ENCODE peak calls at places on chromosomes 1 and 21, in ten cellular contexts. B is left ventricle myocardium inferior; L is psoas muscle; X is K562; W is body of pancreas; N is sigmoid colon; Q is heart right ventricle; T is RWPE1; O is naive thymus-derived CD4-positive, alpha-beta T cell; Y is endodermal cell. I is an unnamed sample.

GRCh38 chr21:27043377-27043776 is 76.5 kb upstream of the ADAMTS5 start:
- DNase-seq in L (no peak), B (no peak), Y (no peak), T (no peak), W (no peak), Q (no peak), O (no peak), N (no peak), X (no peak), I (no peak)

GRCh38 chr1:115313173-115313572 is 24.9 kb downstream of the NGF start:
- DNase-seq in X (no peak), B (no peak), Q (no peak), L (no peak), Y (no peak), N (no peak), T (no peak), W (no peak), O (no peak), I (no peak)

GRCh38 chr1:168422203-168422848 is 121.5 kb downstream of the XCL2 start:
- DNase-seq in O (no peak), L (no peak), W (no peak), X (no peak), Q (no peak), N (no peak), B (no peak), Y (peak), T (no peak), I (no peak)

GRCh38 chr1:59828160-59828559 is 13.4 kb downstream of the HOOK1 start:
- DNase-seq in L (no peak), T (no peak), O (no peak), W (no peak), N (no peak), B (no peak), Q (no peak), X (no peak), Y (no peak), I (no peak)

GRCh38 chr21:26934383-26934782 is 32.5 kb downstream of the ADAMTS5 start:
- DNase-seq in W (no peak), N (no peak), Y (no peak), O (no peak), L (no peak), Q (no peak), X (no peak), T (no peak), B (no peak), I (no peak)

GRCh38 chr1:22662318-22662717 is 9.3 kb downstream of the C1QB start:
- DNase-seq in N (no peak), Y (peak), T (peak), W (no peak), Q (no peak), L (no peak), O (no peak), X (peak), B (peak), I (no peak)

GRCh38 chr1:163163861-163164582 is 38.7 kb downstream of the RGS5 start:
- DNase-seq in O (no peak), L (no peak), N (no peak), X (no peak), Y (no peak), W (no peak), B (no peak), Q (no peak), T (no peak), I (no peak)

GRCh38 chr1:26730695-26731094 is 34.9 kb downstream of the ARID1A start:
- DNase-seq in Y (no peak), B (no peak), T (no peak), X (no peak), L (no peak), W (no peak), O (no peak), Q (no peak), N (no peak), I (no peak)

GRCh38 chr1:189851806-189852367 is 625.8 kb downstream of the BRINP3 start:
- DNase-seq in O (no peak), W (no peak), Q (no peak), Y (no peak), N (no peak), T (no peak), B (no peak), X (no peak), L (no peak), I (no peak)

GRCh38 chr1:45037456-45037855 is 25.4 kb downstream of the UROD start:
- DNase-seq in W (no peak), B (no peak), X (peak), L (no peak), Q (no peak), O (no peak), Y (no peak), N (no peak), T (no peak), I (no peak)

GRCh38 chr1:117146570-117147340 is 25.2 kb upstream of the TRIM45 start:
- DNase-seq in L (no peak), T (peak), B (no peak), Q (no peak), W (no peak), O (no peak), N (no peak), Y (peak), X (no peak), I (no peak)

GRCh38 chr1:92804721-92805169 is 19.8 kb upstream of the EVI5 start:
- DNase-seq in L (peak), T (peak), N (peak), Y (peak), O (peak), B (peak), W (peak), Q (peak), X (peak), I (peak)

GRCh38 chr1:166489356-166489669 is 322.5 kb upstream of the FAM78B start:
- DNase-seq in L (no peak), Y (no peak), X (no peak), N (no peak), W (no peak), B (no peak), T (no peak), Q (no peak), O (no peak), I (no peak)

GRCh38 chr1:28889357-28889756 is 25.0 kb upstream of the EPB41 start:
- DNase-seq in N (no peak), T (no peak), B (no peak), Y (no peak), W (no peak), L (no peak), X (no peak), Q (no peak), O (no peak), I (no peak)

GRCh38 chr1:42886800-42887199 is 40.4 kb downstream of the ZNF691 start:
- DNase-seq in L (no peak), B (no peak), Q (no peak), T (no peak), Y (no peak), N (no peak), W (no peak), X (no peak), O (no peak), I (no peak)

GRCh38 chr21:34510148-34511142 is 1.6 kb downstream of the KCNE1 start:
- DNase-seq in L (peak), Y (peak), T (no peak), W (peak), X (peak), Q (peak), B (peak), O (no peak), N (peak), I (peak)

GRCh38 chr1:25569599-25570458 is 26.4 kb downstream of the LDLRAP1 start:
- DNase-seq in Y (peak), T (no peak), B (no peak), O (no peak), W (no peak), L (no peak), N (no peak), Q (no peak), X (peak), I (no peak)

GRCh38 chr1:113660053-113660452 is 99.2 kb downstream of the PHTF1 start:
- DNase-seq in W (no peak), X (peak), T (no peak), Y (no peak), B (no peak), L (no peak), Q (no peak), O (no peak), N (no peak), I (no peak)

GRCh38 chr1:95012389-95012788 is 60.4 kb downstream of the ALG14 start:
- DNase-seq in L (no peak), O (no peak), T (no peak), Q (no peak), W (no peak), Y (no peak), N (no peak), X (no peak), B (no peak), I (peak)

GRCh38 chr1:195590649-195591048 is 1017.6 kb downstream of the KCNT2 start:
- DNase-seq in O (no peak), W (no peak), N (no peak), X (no peak), L (no peak), B (no peak), T (no peak), Y (no peak), Q (no peak), I (no peak)

GRCh38 chr1:158972841-158973240 is 36.9 kb upstream of the IFI16 start:
- DNase-seq in O (no peak), T (no peak), X (no peak), B (no peak), W (no peak), N (no peak), Q (no peak), Y (peak), L (no peak), I (peak)

GRCh38 chr1:54347955-54348699 is 58.1 kb downstream of the SSBP3 start:
- DNase-seq in Y (no peak), L (no peak), B (no peak), O (no peak), N (no peak), X (no peak), W (peak), Q (no peak), T (no peak), I (no peak)

GRCh38 chr1:63912643-63913042 is 138.8 kb downstream of the ROR1 start:
- DNase-seq in Y (peak), O (no peak), B (no peak), L (no peak), W (no peak), T (no peak), X (no peak), Q (no peak), N (no peak), I (no peak)

GRCh38 chr1:176786274-176786673 is 323.3 kb downstream of the PAPPA2 start:
- DNase-seq in L (no peak), B (no peak), X (no peak), Q (no peak), T (no peak), W (no peak), Y (peak), N (no peak), O (no peak), I (no peak)

GRCh38 chr1:73180661-73181540 is 898.6 kb upstream of the NEGR1 start:
- DNase-seq in Q (no peak), W (no peak), X (no peak), L (no peak), N (peak), B (no peak), Y (peak), O (no peak), T (no peak), I (no peak)

DNA sequence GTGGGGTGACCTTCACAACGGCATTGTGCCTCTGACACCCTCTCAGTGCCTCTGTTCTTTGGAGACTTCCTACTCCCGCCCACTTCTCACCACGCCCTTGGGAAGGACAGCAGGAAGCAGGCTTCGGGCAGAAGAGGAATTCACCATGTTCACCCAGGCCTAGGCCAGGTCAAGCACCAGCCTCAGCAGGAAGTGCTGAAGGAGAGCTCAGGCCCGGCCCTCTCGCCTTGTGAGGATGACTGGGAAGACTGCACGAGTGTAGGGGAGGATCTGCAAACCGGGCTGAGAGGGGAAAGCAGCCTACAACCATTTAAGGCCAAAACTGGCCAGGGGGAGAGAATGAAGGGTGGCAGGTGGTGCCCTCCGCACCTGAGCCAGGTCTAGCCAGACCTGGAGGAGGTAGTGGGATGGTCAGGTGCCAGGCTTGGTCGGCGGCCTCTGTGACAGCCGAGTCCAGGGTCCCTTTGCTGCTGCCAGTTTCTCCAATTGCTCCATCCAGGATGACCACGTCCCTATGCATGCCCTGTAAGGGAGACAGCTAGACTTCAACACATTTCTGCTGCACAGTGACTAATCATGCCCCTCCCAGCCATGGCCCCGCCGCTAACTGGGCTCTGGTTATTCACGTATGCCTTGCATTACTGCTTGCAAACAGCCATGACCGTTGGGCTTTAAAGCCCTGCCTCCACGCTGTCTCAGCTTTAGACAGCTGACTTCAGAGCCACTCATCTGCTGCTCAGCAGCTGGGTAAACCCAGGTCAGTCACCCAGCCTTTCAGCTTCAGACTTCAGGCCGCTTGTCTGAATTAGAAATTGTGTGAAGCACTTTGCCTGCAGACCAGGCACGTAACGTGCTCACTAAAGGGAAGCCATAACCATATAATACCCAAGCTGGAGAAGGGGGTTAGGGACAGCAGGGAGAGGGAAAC is 8.9 kb downstream of the MRTO4 start:
- DNase-seq in N (no peak), Y (no peak), X (peak), Q (no peak), B (no peak), W (peak), O (no peak), T (peak), L (no peak), I (no peak)
- H3K27ac ChIP-seq in N (no peak), Y (no peak), X (peak), Q (no peak), B (no peak), W (no peak), O (no peak), T (peak), L (no peak), I (peak)

GRCh38 chr1:224784606-224785328 is 144.7 kb upstream of the DNAH14 start:
- DNase-seq in T (no peak), W (no peak), B (no peak), Q (no peak), O (no peak), L (no peak), Y (no peak), X (no peak), N (no peak), I (no peak)
- H3K27ac ChIP-seq in T (no peak), W (no peak), B (no peak), Q (no peak), O (no peak), L (no peak), Y (no peak), X (no peak), N (no peak), I (no peak)

GRCh38 chr21:31517664-31518402 is 141.7 kb upstream of the SOD1 start:
- DNase-seq in B (no peak), N (no peak), W (no peak), T (no peak), X (no peak), L (no peak), Y (no peak), Q (no peak), O (no peak), I (no peak)

GRCh38 chr21:31521515-31521914 is 138.0 kb upstream of the SOD1 start:
- DNase-seq in Y (no peak), X (no peak), N (no peak), B (no peak), Q (no peak), T (no peak), O (no peak), L (no peak), W (no peak), I (no peak)

GRCh38 chr21:31515253-31515652 is 144.2 kb upstream of the SOD1 start:
- DNase-seq in B (no peak), X (no peak), L (no peak), W (no peak), T (no peak), Y (no peak), N (no peak), Q (no peak), O (no peak), I (no peak)

GRCh38 chr21:31520506-31521163 is 138.9 kb upstream of the SOD1 start:
- DNase-seq in N (no peak), T (no peak), X (no peak), B (no peak), W (no peak), Y (no peak), L (no peak), O (no peak), Q (no peak), I (no peak)

GRCh38 chr21:31518580-31518979 is 140.9 kb upstream of the SOD1 start:
- DNase-seq in Y (no peak), N (no peak), O (no peak), Q (no peak), X (no peak), W (no peak), L (no peak), B (no peak), T (no peak), I (no peak)
- H3K27ac ChIP-seq in Y (no peak), N (no peak), O (no peak), Q (no peak), X (no peak), W (no peak), L (no peak), B (no peak), T (no peak), I (no peak)

DNA sequence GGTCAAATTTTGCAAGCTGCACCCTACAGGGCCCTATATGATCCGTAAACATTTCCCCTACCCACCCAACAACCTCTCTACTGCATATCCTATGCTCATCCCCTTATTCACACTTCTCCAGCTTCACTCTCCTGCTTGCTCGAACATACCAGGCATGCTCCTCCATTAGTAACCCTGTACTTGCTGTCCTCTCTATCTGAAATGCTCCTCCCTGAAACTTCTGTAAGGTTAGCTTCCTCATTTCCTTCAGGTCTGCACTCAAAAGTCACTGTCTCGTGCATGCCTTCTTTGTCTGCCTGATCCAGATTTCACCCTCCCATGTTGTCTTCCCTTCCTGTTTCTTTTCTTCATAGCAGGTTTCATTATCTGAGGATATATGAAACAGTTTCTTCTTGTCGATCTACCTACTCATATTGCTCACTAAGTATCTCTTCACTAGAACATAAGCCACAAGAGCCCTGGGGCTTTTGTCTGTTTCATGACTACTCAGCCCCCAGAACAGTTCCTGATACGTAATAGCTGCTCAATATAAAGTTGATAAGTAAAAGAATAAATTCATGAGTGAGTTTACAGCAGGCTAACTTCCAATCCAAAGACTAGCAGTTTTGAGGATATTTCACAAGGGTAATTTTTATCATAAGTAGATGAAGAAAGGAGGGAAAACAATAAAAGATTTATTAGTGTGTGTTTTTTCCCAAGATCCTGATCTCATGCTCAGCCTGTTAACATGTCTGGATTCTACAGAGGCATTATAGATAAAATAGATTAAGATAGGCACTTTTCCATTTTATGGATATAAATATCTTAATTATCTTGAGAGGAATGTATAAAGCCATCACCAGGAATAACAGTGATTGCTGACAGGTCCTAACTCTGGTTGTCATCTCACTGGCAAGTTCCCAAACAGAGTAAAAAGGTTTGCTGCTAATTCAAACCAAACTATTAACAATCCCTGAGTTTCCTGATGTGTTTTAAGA is 392.5 kb upstream of the ESRRG start:
- DNase-seq in B (no peak), Q (no peak), X (no peak), N (no peak), L (no peak), W (no peak), Y (no peak), T (no peak), O (no peak), I (no peak)
- H3K27ac ChIP-seq in B (no peak), Q (no peak), X (no peak), N (no peak), L (no peak), W (no peak), Y (no peak), T (no peak), O (no peak), I (no peak)

DNA sequence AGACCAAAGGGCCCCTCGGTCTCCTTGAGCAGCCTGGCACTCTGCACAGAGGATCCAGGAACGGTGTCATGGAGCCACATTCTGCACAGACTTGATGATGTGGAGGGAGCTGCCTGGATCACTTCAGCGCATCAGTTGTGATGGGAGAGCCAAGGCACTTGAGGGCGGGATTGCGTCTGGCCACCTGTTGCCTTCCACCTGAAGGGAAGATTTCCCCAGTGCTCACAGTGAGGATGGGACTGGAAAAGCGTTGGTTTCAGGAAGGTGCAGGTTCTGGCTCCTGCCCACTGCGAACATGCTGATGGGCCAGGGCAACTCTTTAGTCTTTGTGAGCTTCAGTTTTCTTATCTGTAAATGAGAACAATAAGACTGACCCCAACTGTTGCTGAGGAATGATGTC is 2.6 kb downstream of the RER1 start:
- DNase-seq in L (no peak), T (no peak), O (no peak), Q (no peak), W (no peak), Y (no peak), X (no peak), N (no peak), B (no peak), I (no peak)
- H3K27ac ChIP-seq in L (no peak), T (peak), O (peak), Q (no peak), W (peak), Y (no peak), X (no peak), N (no peak), B (no peak), I (no peak)

DNA sequence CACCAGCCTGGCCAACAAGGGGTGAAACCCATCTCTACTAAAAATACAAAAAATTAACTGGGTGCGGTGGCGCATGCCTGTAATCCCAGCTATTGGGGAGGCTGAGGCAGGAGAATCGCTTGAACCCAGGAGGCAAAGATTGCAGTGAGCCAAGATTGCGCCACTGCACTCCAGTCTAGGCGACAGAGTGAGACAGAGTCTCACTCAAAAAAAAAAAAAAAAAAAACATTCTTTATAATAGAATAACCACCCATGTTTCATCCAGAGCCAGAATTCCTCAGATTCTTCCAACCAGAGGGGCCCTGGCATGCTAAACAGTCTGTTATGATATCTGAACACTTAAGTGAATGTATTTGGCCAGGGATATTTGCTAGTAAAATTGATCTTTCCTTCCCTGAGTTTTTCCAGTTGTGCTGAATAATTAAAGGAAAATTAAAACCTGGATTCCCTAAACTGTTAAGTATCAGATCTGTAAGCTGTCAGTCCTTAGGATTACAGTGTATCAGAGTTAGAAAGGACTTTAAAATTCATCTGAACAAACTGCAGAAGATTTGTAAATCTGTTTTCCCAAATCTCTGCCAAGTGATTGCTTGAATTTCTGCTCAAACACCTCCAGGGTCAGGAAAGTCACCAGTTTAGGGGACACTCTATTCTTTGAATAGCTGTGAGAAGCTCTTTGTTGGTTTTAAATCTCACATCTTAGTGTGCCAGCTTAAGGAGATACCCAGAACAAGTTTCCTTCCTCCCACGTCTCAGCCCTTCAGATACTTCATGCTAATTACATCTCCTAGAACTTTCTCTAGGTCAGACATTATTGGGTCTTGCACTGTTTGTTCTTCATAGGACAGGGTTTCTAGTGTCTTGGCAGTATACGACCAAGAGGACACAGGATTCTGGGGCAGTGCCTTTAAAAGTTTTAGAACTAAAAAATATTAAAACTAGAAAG is 84.6 kb upstream of the BMP8A start:
- DNase-seq in W (peak), O (no peak), N (no peak), Q (no peak), T (no peak), L (no peak), X (no peak), B (no peak), Y (no peak), I (no peak)
- H3K27ac ChIP-seq in W (peak), O (no peak), N (peak), Q (peak), T (peak), L (peak), X (no peak), B (peak), Y (no peak), I (peak)